ENCODE peak calls at places on chromosomes 4 and X, in six cellular contexts. G is left ventricle myocardium inferior; N is naive thymus-derived CD4-positive, alpha-beta T cell; W is psoas muscle; C is MM.1S; A is keratinocyte. T is an unnamed sample. For H3K4me1 and H3K9me3, the result is how much of the 10 kb centered on the place peaks cover.

GRCh38 chr4:185786422-185786821 is 25.6 kb downstream of the SORBS2 start:
- DNase-seq in W (no peak), G (no peak), C (no peak), N (no peak), A (no peak), T (no peak)

GRCh38 chrX:119686087-119686639 is 6.8 kb downstream of the SEPTIN6 start:
- DNase-seq in C (peak), A (no peak), W (peak), G (no peak), N (no peak), T (peak)

GRCh38 chrX:132413459-132413858 is 75.4 kb downstream of the MBNL3 start:
- DNase-seq in G (no peak), W (no peak), C (no peak), A (no peak), N (no peak), T (no peak)

GRCh38 chr4:98653890-98654867 is 4.2 kb downstream of the TSPAN5 start:
- DNase-seq in C (no peak), G (no peak), W (no peak), A (peak), N (no peak), T (no peak)

GRCh38 chr4:169133932-169134331 is 123.9 kb upstream of the CBR4 start:
- DNase-seq in C (no peak), A (no peak), W (no peak), G (no peak), N (no peak), T (no peak)

GRCh38 chr4:123554263-123554662 is 157.7 kb downstream of the SPRY1 start:
- DNase-seq in N (no peak), C (no peak), G (no peak), A (no peak), W (no peak), T (no peak)

GRCh38 chrX:73390628-73391567 is 56.0 kb upstream of the CDX4 start:
- DNase-seq in G (no peak), W (no peak), C (no peak), N (no peak), A (no peak), T (no peak)

GRCh38 chrX:1394731-1395501 is 3.0 kb upstream of the SLC25A6 start:
- DNase-seq in G (peak), N (no peak), C (no peak), W (peak), A (no peak), T (peak)

GRCh38 chr4:152032722-152033131 is 271.9 kb upstream of the GATB start:
- DNase-seq in W (no peak), N (no peak), A (no peak), C (no peak), G (no peak), T (no peak)

GRCh38 chr4:8177956-8178355 is 19.3 kb upstream of the ABLIM2 start:
- DNase-seq in G (no peak), N (no peak), C (no peak), A (no peak), W (no peak), T (no peak)

GRCh38 chr4:84484274-84484673 is 14.8 kb downstream of the NKX6-1 start:
- DNase-seq in W (no peak), A (no peak), C (no peak), N (no peak), G (no peak), T (no peak)

GRCh38 chr4:173413043-173413442 is 14.1 kb upstream of the SCRG1 start:
- DNase-seq in A (no peak), C (no peak), W (no peak), G (no peak), N (no peak), T (no peak)

GRCh38 chr4:106021737-106022410 is 126.6 kb downstream of the NPNT start:
- DNase-seq in N (no peak), W (no peak), C (no peak), A (no peak), G (no peak), T (no peak)

GRCh38 chr4:57233391-57233790 is 123.2 kb upstream of the IGFBP7 start:
- DNase-seq in N (no peak), C (no peak), W (no peak), A (no peak), G (no peak), T (no peak)

GRCh38 chr4:4711902-4712301 is 147.6 kb upstream of the MSX1 start:
- DNase-seq in W (no peak), G (no peak), N (no peak), C (no peak), A (no peak), T (no peak)

GRCh38 chrX:104113237-104113965 is 1.1 kb downstream of the ZCCHC18 start:
- DNase-seq in A (no peak), G (no peak), N (no peak), C (peak), W (peak), T (peak)

GRCh38 chrX:15465347-15465746 is 27.8 kb downstream of the PIR start:
- DNase-seq in A (no peak), C (no peak), N (no peak), W (no peak), G (no peak), T (no peak)

GRCh38 chr4:138659640-138660325 is 355.8 kb upstream of the NOCT start:
- DNase-seq in W (no peak), C (no peak), G (no peak), A (no peak), N (no peak), T (peak)

GRCh38 chr4:21512351-21512750 is 436.2 kb downstream of the KCNIP4 start:
- DNase-seq in W (no peak), G (no peak), A (no peak), N (no peak), C (peak), T (peak)

GRCh38 chr4:145861331-145862318 is 77.0 kb downstream of the ZNF827 start:
- DNase-seq in G (no peak), C (no peak), W (no peak), N (no peak), A (no peak), T (no peak)

GRCh38 chrX:118761950-118762725 is 34.7 kb downstream of the IL13RA1 start:
- DNase-seq in G (no peak), N (no peak), C (no peak), W (no peak), A (no peak), T (no peak)

GRCh38 chrX:132193872-132194574 is 25.2 kb downstream of the RAP2C start:
- DNase-seq in W (no peak), C (no peak), A (no peak), G (no peak), N (no peak), T (no peak)

GRCh38 chr4:110865611-110866254 is 242.9 kb upstream of the PITX2 start:
- DNase-seq in N (no peak), G (no peak), C (no peak), W (no peak), A (no peak), T (no peak)

GRCh38 chrX:19881559-19881958 is 5.8 kb downstream of the SH3KBP1 start:
- DNase-seq in G (no peak), C (no peak), N (no peak), W (no peak), A (no peak), T (no peak)

GRCh38 chrX:93169771-93170170 is 503.6 kb downstream of the NAP1L3 start:
- DNase-seq in G (no peak), A (no peak), C (no peak), W (no peak), N (no peak), T (no peak)

GRCh38 chr4:878796-879729 is 53.1 kb downstream of the GAK start:
- DNase-seq in A (no peak), N (peak), G (no peak), C (no peak), W (no peak), T (no peak)

GRCh38 chr4:155509619-155510018 is 132.9 kb upstream of the MAP9 start:
- DNase-seq in W (no peak), A (no peak), N (no peak), C (no peak), G (no peak), T (no peak)

GRCh38 chrX:40303256-40304077 is 205.7 kb upstream of the BCOR start:
- DNase-seq in G (no peak), A (no peak), W (no peak), N (no peak), C (no peak), T (no peak)
- H3K4me3 ChIP-seq in G (no peak), A (no peak), W (no peak), N (no peak), C (no peak), T (no peak)

DNA sequence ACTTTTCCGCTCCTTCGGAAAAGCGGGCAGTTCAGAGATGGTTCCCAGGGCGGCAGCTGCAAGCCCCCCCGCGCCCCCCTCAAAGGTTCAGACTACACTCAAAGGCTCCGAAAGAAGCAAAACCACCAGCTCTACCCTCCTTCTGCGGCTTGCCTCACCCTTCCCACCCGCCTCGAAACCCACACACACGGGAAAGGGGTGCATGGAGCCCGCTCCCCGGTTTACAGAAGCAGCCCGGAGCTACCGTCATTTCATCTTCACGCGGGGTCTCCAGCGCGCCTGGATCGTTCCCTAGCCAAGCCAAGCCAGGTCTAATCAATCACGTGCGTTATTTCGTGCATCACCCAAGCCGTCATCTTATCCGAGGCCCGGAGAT is 1.2 kb downstream of the NLGN4X start:
- DNase-seq in G (no peak), N (no peak), W (no peak), C (no peak), A (no peak), T (no peak)
- H3K4me1 ChIP-seq in G (under half), N (under half), W (under half), C (under half), A (under half), T (under half)

DNA sequence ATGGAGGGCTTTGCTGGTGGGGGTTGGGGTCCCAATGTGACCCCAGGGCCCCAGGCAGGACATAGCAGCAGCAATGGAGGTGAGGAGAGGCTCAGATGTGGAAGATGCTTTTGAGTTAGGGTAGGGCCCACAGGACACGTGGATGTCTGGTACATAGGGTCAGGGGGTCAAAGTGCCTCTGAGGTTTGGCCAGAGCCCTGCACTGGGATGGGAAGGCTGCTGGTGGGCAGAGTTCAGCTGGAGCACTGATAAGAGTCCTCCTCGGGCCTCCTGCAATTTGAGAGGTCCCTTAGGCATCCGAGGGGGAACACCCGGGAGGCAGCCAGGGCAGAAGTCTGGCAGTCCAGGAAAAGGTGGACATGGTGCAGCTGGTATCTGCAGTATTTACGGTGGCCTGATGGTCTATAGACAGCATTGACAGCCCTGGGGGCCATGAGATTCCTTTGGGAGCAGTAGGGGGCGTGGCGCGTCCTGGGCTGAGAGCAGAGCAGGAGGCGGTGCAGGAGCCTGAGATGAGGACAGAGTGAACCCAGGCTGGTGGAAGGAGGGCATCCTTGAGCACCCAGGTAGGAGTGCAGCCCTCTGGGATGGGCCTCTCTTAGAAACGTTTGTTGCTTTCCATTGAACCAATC is 22.6 kb downstream of the CCNQ start:
- DNase-seq in W (no peak), N (no peak), A (no peak), G (no peak), C (no peak), T (no peak)
- H3K9me3 ChIP-seq in W (under half), N (under half), A (under half), G (under half), C (under half), T (under half)

GRCh38 chr4:79603681-79604080 is 195.7 kb upstream of the GK2 start:
- DNase-seq in N (no peak), A (no peak), C (no peak), W (no peak), G (no peak), T (no peak)
- H3K4me3 ChIP-seq in N (no peak), A (no peak), C (no peak), W (no peak), G (no peak), T (no peak)

T was measured in HAP-1.